ENCODE peak calls at places on chromosomes 5 and 9, in six cellular contexts. Y, Q, K, I, D and P are unnamed samples.

GRCh38 chr9:137485343-137486140 is 26.4 kb upstream of the NSMF start:
- DNase-seq in Q (no peak), K (no peak), D (peak), Y (no peak), I (no peak), P (no peak)

GRCh38 chr5:138824924-138825863 is 49.9 kb downstream of the LRRTM2 start:
- DNase-seq in D (no peak), Q (no peak), Y (peak), K (no peak), I (no peak), P (peak)

GRCh38 chr9:15191358-15191757 is 115.7 kb downstream of the TTC39B start:
- DNase-seq in D (no peak), I (no peak), Y (peak), K (no peak), Q (no peak), P (no peak)

GRCh38 chr5:173486826-173487225 is 129.6 kb downstream of the BOD1 start:
- DNase-seq in D (no peak), K (no peak), Y (no peak), I (no peak), Q (no peak), P (no peak)

GRCh38 chr5:180806351-180807011 is 3.9 kb upstream of the MGAT1 start:
- DNase-seq in Q (no peak), K (no peak), Y (no peak), D (no peak), I (no peak), P (no peak)

GRCh38 chr5:176775409-176775808 is 35.0 kb upstream of the UNC5A start:
- DNase-seq in Q (no peak), K (no peak), D (no peak), I (no peak), Y (no peak), P (no peak)

GRCh38 chr5:118611332-118611945 is 376.9 kb downstream of the DTWD2 start:
- DNase-seq in Y (no peak), Q (no peak), K (no peak), D (no peak), I (no peak), P (peak)

GRCh38 chr9:98182889-98183599 is 9.4 kb downstream of the CORO2A start:
- DNase-seq in I (no peak), Y (no peak), D (no peak), K (no peak), Q (no peak), P (no peak)

GRCh38 chr9:119802115-119802514 is 432.9 kb upstream of the BRINP1 start:
- DNase-seq in D (no peak), K (no peak), Y (no peak), I (no peak), Q (no peak), P (no peak)

GRCh38 chr5:142079243-142079642 is 29.3 kb upstream of the NDFIP1 start:
- DNase-seq in Y (no peak), D (no peak), Q (no peak), K (no peak), I (no peak), P (no peak)

GRCh38 chr5:68682400-68683152 is 411.2 kb upstream of the SLC30A5 start:
- DNase-seq in K (no peak), I (no peak), D (no peak), Y (no peak), Q (no peak), P (no peak)

GRCh38 chr9:17470449-17470848 is 108.4 kb upstream of the SH3GL2 start:
- DNase-seq in Q (no peak), K (no peak), I (no peak), Y (no peak), D (no peak), P (no peak)

GRCh38 chr9:89892920-89893319 is 288.1 kb downstream of the GADD45G start:
- DNase-seq in K (no peak), Y (peak), I (no peak), D (no peak), Q (no peak), P (no peak)

GRCh38 chr9:85404911-85405580 is 336.7 kb downstream of the AGTPBP1 start:
- DNase-seq in K (no peak), Q (no peak), D (no peak), I (no peak), Y (no peak), P (no peak)

GRCh38 chr5:80777347-80778287 is 122.8 kb upstream of the DHFR start:
- DNase-seq in D (no peak), K (no peak), Y (peak), I (no peak), Q (no peak), P (no peak)

GRCh38 chr5:111720333-111720890 is 36.6 kb downstream of the NREP start:
- DNase-seq in Y (no peak), K (no peak), I (no peak), D (no peak), Q (no peak), P (no peak)

GRCh38 chr9:115008536-115008935 is 78.1 kb upstream of the TNFSF8 start:
- DNase-seq in Q (no peak), K (no peak), Y (no peak), D (no peak), I (peak), P (peak)

GRCh38 chr5:135566422-135567416 is 12.1 kb downstream of the CXCL14 start:
- DNase-seq in Y (no peak), D (no peak), Q (no peak), I (no peak), K (no peak), P (no peak)

GRCh38 chr9:69130456-69131441 is 43.3 kb upstream of the TJP2 start:
- DNase-seq in D (no peak), Q (no peak), K (no peak), Y (no peak), I (no peak), P (no peak)

GRCh38 chr5:80318212-80318611 is 1.6 kb upstream of the SPZ1 start:
- DNase-seq in D (no peak), K (no peak), Y (no peak), I (no peak), Q (no peak), P (no peak)

GRCh38 chr5:116564322-116564721 is 10.3 kb downstream of the SEMA6A start:
- DNase-seq in K (no peak), I (no peak), Y (no peak), Q (no peak), D (no peak), P (no peak)

GRCh38 chr9:22211588-22212360 is 202.7 kb upstream of the CDKN2B start:
- DNase-seq in D (no peak), I (no peak), Y (no peak), Q (no peak), K (no peak), P (peak)

GRCh38 chr9:127438394-127438793 is 12.8 kb downstream of the RPL12 start:
- DNase-seq in Q (no peak), K (no peak), Y (no peak), I (no peak), D (no peak), P (no peak)

GRCh38 chr9:101372327-101373118 is 12.3 kb downstream of the BAAT start:
- DNase-seq in D (no peak), Y (no peak), Q (no peak), K (no peak), I (no peak), P (no peak)

GRCh38 chr5:107269256-107269655 is 401.5 kb downstream of the EFNA5 start:
- DNase-seq in K (no peak), D (no peak), Q (no peak), I (no peak), Y (no peak), P (no peak)

GRCh38 chr5:78345485-78345884 is 14.9 kb upstream of the SCAMP1 start:
- DNase-seq in K (no peak), I (no peak), D (no peak), Y (no peak), Q (no peak), P (no peak)

GRCh38 chr5:58451732-58452565 is 7.9 kb downstream of the PLK2 start:
- DNase-seq in Y (no peak), K (no peak), D (no peak), I (no peak), Q (no peak), P (no peak)

GRCh38 chr5:61332891-61333350 is 863 bp downstream of the ZSWIM6 start:
- DNase-seq in I (peak), K (no peak), Q (peak), Y (peak), D (no peak), P (no peak)

GRCh38 chr9:125988479-125989050 is 241.4 kb downstream of the PBX3 start:
- DNase-seq in D (no peak), K (no peak), Q (no peak), I (no peak), Y (no peak), P (no peak)

GRCh38 chr5:75335952-75336624 is 932 bp upstream of the HMGCR start:
- DNase-seq in I (no peak), K (no peak), D (peak), Y (peak), Q (no peak), P (peak)

GRCh38 chr5:171387970-171388815 is 544 bp downstream of the NPM1 start:
- DNase-seq in I (peak), K (peak), Y (peak), Q (peak), D (peak), P (peak)

GRCh38 chr9:96617439-96618185 is 2.0 kb downstream of the CDC14B start:
- DNase-seq in I (no peak), K (no peak), D (no peak), Q (no peak), Y (no peak), P (no peak)

GRCh38 chr5:96714450-96714849 is 52.3 kb downstream of the CAST start:
- DNase-seq in D (peak), I (no peak), Q (no peak), K (no peak), Y (no peak), P (no peak)